ENCODE peak calls at places on chromosomes 3 and 15, in nine cellular contexts. Z, Y, V, P, A, F, W, U and M are unnamed samples.

GRCh38 chr15:51600114-51600513 is 22.5 kb downstream of the DMXL2 start:
- DNase-seq in Z (no peak), Y (no peak), V (no peak), P (no peak), A (no peak), F (no peak), W (no peak), U (no peak), M (no peak)

GRCh38 chr3:42684632-42685362 is 540 bp upstream of the KLHL40 start:
- DNase-seq in Z (peak), Y (no peak), V (no peak), P (no peak), A (no peak), F (no peak), W (no peak), U (no peak), M (no peak)

GRCh38 chr3:99656606-99657005 is 18.2 kb downstream of the COL8A1 start:
- DNase-seq in Z (no peak), Y (no peak), V (no peak), P (no peak), A (peak), F (no peak), W (no peak), U (no peak), M (no peak)

GRCh38 chr3:44468572-44469520 is 8.6 kb downstream of the ZNF445 start:
- DNase-seq in Z (no peak), Y (no peak), V (no peak), P (no peak), A (peak), F (no peak), W (no peak), U (no peak), M (no peak)

GRCh38 chr3:183018416-183019192 is 38.3 kb upstream of the DCUN1D1 start:
- DNase-seq in Z (no peak), Y (no peak), V (no peak), P (no peak), A (no peak), F (no peak), W (no peak), U (no peak), M (no peak)

GRCh38 chr15:51879555-51879954 is 50.1 kb downstream of the TMOD3 start:
- DNase-seq in Z (no peak), Y (no peak), V (no peak), P (no peak), A (peak), F (no peak), W (no peak), U (no peak), M (no peak)

GRCh38 chr3:65019412-65020093 is 331.8 kb upstream of the ADAMTS9 start:
- DNase-seq in Z (no peak), Y (no peak), V (no peak), P (no peak), A (no peak), F (no peak), W (no peak), U (no peak), M (no peak)

GRCh38 chr15:62365795-62366442 is 200.8 kb upstream of the C2CD4B start:
- DNase-seq in Z (no peak), Y (no peak), V (no peak), P (no peak), A (no peak), F (no peak), W (no peak), U (no peak), M (no peak)

GRCh38 chr3:50192689-50193141 is 1.3 kb downstream of the GNAT1 start:
- DNase-seq in Z (peak), Y (no peak), V (peak), P (peak), A (peak), F (peak), W (peak), U (peak), M (peak)

GRCh38 chr15:91338763-91339162 is 238.7 kb downstream of the SV2B start:
- DNase-seq in Z (no peak), Y (no peak), V (peak), P (peak), A (no peak), F (no peak), W (peak), U (no peak), M (no peak)

GRCh38 chr3:99901200-99901926 is 83.7 kb downstream of the CMSS1 start:
- DNase-seq in Z (no peak), Y (no peak), V (no peak), P (no peak), A (peak), F (no peak), W (no peak), U (no peak), M (no peak)

GRCh38 chr3:70889162-70890045 is 577.0 kb upstream of the MDFIC2 start:
- DNase-seq in Z (no peak), Y (no peak), V (no peak), P (no peak), A (peak), F (no peak), W (no peak), U (no peak), M (no peak)

GRCh38 chr3:96331341-96331740 is 483.1 kb upstream of the EPHA6 start:
- DNase-seq in Z (no peak), Y (no peak), V (peak), P (no peak), A (no peak), F (no peak), W (no peak), U (no peak), M (no peak)